ENCODE peak calls at places on chromosomes 13 and 19, in four cellular contexts. One of them, this sample, is unnamed.

GRCh38 chr19:42233106-42233505 is 9.3 kb downstream of the GSK3A start:
- DNase-seq in body of pancreas: no peak
- DNase-seq in Caco-2: no peak
- DNase-seq in GM04503: no peak
- DNase-seq in this sample: no peak

GRCh38 chr13:51154029-51154555 is 43.0 kb upstream of the C13orf42 start:
- DNase-seq in body of pancreas: no peak
- DNase-seq in Caco-2: no peak
- DNase-seq in GM04503: no peak
- DNase-seq in this sample: no peak

GRCh38 chr13:101556676-101557121 is 104.2 kb downstream of the ITGBL1 start:
- DNase-seq in body of pancreas: no peak
- DNase-seq in Caco-2: no peak
- DNase-seq in GM04503: peak; percentile 89
- DNase-seq in this sample: no peak

GRCh38 chr19:13557756-13558398 is 51.6 kb upstream of the CACNA1A start:
- DNase-seq in body of pancreas: peak; percentile 14
- DNase-seq in Caco-2: no peak
- DNase-seq in GM04503: no peak
- DNase-seq in this sample: no peak

GRCh38 chr13:40058757-40059236 is 403.3 kb downstream of the COG6 start:
- DNase-seq in body of pancreas: peak; percentile 51
- DNase-seq in Caco-2: no peak
- DNase-seq in GM04503: no peak
- DNase-seq in this sample: no peak

GRCh38 chr13:40109324-40109958 is 454.0 kb downstream of the COG6 start:
- DNase-seq in body of pancreas: no peak
- DNase-seq in Caco-2: no peak
- DNase-seq in GM04503: peak; percentile 71
- DNase-seq in this sample: no peak

GRCh38 chr13:110306340-110306959 is 507 bp downstream of the COL4A1 start:
- DNase-seq in body of pancreas: no peak
- DNase-seq in Caco-2: no peak
- DNase-seq in GM04503: no peak
- DNase-seq in this sample: no peak

GRCh38 chr19:10832659-10833296 is 3.2 kb downstream of the TMED1 start:
- DNase-seq in body of pancreas: no peak
- DNase-seq in Caco-2: no peak
- DNase-seq in GM04503: no peak
- DNase-seq in this sample: no peak

GRCh38 chr13:62643007-62643483 is 1227.4 kb upstream of the PCDH20 start:
- DNase-seq in body of pancreas: no peak
- DNase-seq in Caco-2: no peak
- DNase-seq in GM04503: no peak
- DNase-seq in this sample: no peak

GRCh38 chr19:5800361-5801270 is 4.3 kb upstream of the NRTN start:
- DNase-seq in body of pancreas: peak; percentile 52
- DNase-seq in Caco-2: no peak
- DNase-seq in GM04503: no peak
- DNase-seq in this sample: peak; percentile 57

GRCh38 chr19:40721936-40722661 is 5.2 kb downstream of the ITPKC start:
- DNase-seq in body of pancreas: no peak
- DNase-seq in Caco-2: no peak
- DNase-seq in GM04503: no peak
- DNase-seq in this sample: no peak

GRCh38 chr19:57566396-57567256 is 7.0 kb upstream of the ZNF550 start:
- DNase-seq in body of pancreas: no peak
- DNase-seq in Caco-2: no peak
- DNase-seq in GM04503: no peak
- DNase-seq in this sample: no peak

GRCh38 chr19:37251308-37252229 is 33.6 kb downstream of the ZNF383 start:
- DNase-seq in body of pancreas: peak; percentile 72
- DNase-seq in Caco-2: no peak
- DNase-seq in GM04503: peak; percentile 95
- DNase-seq in this sample: peak; percentile 43

GRCh38 chr19:42412223-42412622 is 15.0 kb downstream of the LIPE start:
- DNase-seq in body of pancreas: no peak
- DNase-seq in Caco-2: no peak
- DNase-seq in GM04503: no peak
- DNase-seq in this sample: no peak

GRCh38 chr13:44412341-44412935 is 38.8 kb downstream of the SERP2 start:
- DNase-seq in body of pancreas: no peak
- DNase-seq in Caco-2: no peak
- DNase-seq in GM04503: no peak
- DNase-seq in this sample: no peak

GRCh38 chr13:30422056-30422914 is at the start of gene UBE2L5:
- DNase-seq in body of pancreas: peak; percentile 82
- DNase-seq in Caco-2: peak; percentile 88
- DNase-seq in GM04503: no peak
- DNase-seq in this sample: peak; percentile 82

GRCh38 chr13:51900471-51900870 is 38.7 kb downstream of the CCDC70 start:
- DNase-seq in body of pancreas: no peak
- DNase-seq in Caco-2: no peak
- DNase-seq in GM04503: no peak
- DNase-seq in this sample: no peak

GRCh38 chr13:64793592-64793991 is 2436.5 kb downstream of the PCDH9 start:
- DNase-seq in body of pancreas: no peak
- DNase-seq in Caco-2: no peak
- DNase-seq in GM04503: no peak
- DNase-seq in this sample: no peak

GRCh38 chr13:42152495-42152894 is 104.0 kb downstream of the DGKH start:
- DNase-seq in body of pancreas: no peak
- DNase-seq in Caco-2: no peak
- DNase-seq in GM04503: no peak
- DNase-seq in this sample: no peak

GRCh38 chr13:80074811-80075210 is 266.1 kb downstream of the SPRY2 start:
- DNase-seq in body of pancreas: no peak
- DNase-seq in Caco-2: no peak
- DNase-seq in GM04503: no peak
- DNase-seq in this sample: no peak

GRCh38 chr19:49017666-49018351 is 918 bp upstream of the LHB start:
- DNase-seq in body of pancreas: peak; percentile 52
- DNase-seq in Caco-2: peak; percentile 88
- DNase-seq in GM04503: no peak
- DNase-seq in this sample: peak; percentile 53

GRCh38 chr19:16013181-16013850 is 63.0 kb upstream of the TPM4 start:
- DNase-seq in body of pancreas: no peak
- DNase-seq in Caco-2: no peak
- DNase-seq in GM04503: no peak
- DNase-seq in this sample: no peak

GRCh38 chr19:29715695-29716581 is 877 bp upstream of the C19orf12 start:
- DNase-seq in body of pancreas: no peak
- DNase-seq in Caco-2: no peak
- DNase-seq in GM04503: no peak
- DNase-seq in this sample: no peak

GRCh38 chr19:44685877-44686276 is 13.1 kb upstream of the CEACAM16 start:
- DNase-seq in body of pancreas: no peak
- DNase-seq in Caco-2: no peak
- DNase-seq in GM04503: no peak
- DNase-seq in this sample: no peak

GRCh38 chr19:54137913-54138776 is 583 bp downstream of the CNOT3 start:
- DNase-seq in body of pancreas: peak; percentile 35
- DNase-seq in Caco-2: no peak
- DNase-seq in GM04503: no peak
- DNase-seq in this sample: no peak

This sample was measured in stomach.